ENCODE peak calls at places on chromosomes 1 and 21, in six cellular contexts. N is uterus, Q is esophagus squamous epithelium, B is right cardiac atrium, D is tibial nerve, I is PC-3. R is an unnamed sample. For H3K4me1, the result is how much of the 10 kb centered on the place peaks cover.

GRCh38 chr21:46122758-46123683 is 25.1 kb downstream of the COL6A2 start:
- DNase-seq in N (peak), Q (no peak), B (no peak), D (peak), I (no peak), R (no peak)

GRCh38 chr1:244052728-244053312 is 1.7 kb downstream of the ZBTB18 start:
- DNase-seq in N (no peak), Q (no peak), B (no peak), D (no peak), I (no peak), R (no peak)

GRCh38 chr1:240797050-240797449 is 185.1 kb upstream of the GREM2 start:
- DNase-seq in N (no peak), Q (no peak), B (no peak), D (no peak), I (peak), R (no peak)

GRCh38 chr1:155051777-155052398 is 772 bp downstream of the ADAM15 start:
- DNase-seq in N (peak), Q (no peak), B (peak), D (peak), I (peak), R (peak)

GRCh38 chr1:27010226-27010994 is 2.2 kb downstream of the TENT5B start:
- DNase-seq in N (no peak), Q (no peak), B (no peak), D (no peak), I (peak), R (no peak)

GRCh38 chr1:25748531-25749205 is 51.3 kb upstream of the SELENON start:
- DNase-seq in N (no peak), Q (no peak), B (no peak), D (no peak), I (no peak), R (no peak)

GRCh38 chr1:187476671-187477070 is 647.9 kb downstream of the PLA2G4A start:
- DNase-seq in N (no peak), Q (no peak), B (no peak), D (no peak), I (peak), R (no peak)

GRCh38 chr21:41600961-41601572 is 93.1 kb upstream of the TMPRSS2 start:
- DNase-seq in N (no peak), Q (no peak), B (no peak), D (no peak), I (no peak), R (no peak)

GRCh38 chr1:160217466-160218165 is 12.4 kb downstream of the PEA15 start:
- DNase-seq in N (no peak), Q (no peak), B (no peak), D (no peak), I (no peak), R (no peak)

GRCh38 chr1:45954401-45954847 is 151.0 kb downstream of the MAST2 start:
- DNase-seq in N (no peak), Q (no peak), B (no peak), D (no peak), I (peak), R (peak)

GRCh38 chr1:27430903-27431653 is 38.7 kb downstream of the GPR3 start:
- DNase-seq in N (no peak), Q (no peak), B (no peak), D (no peak), I (peak), R (peak)

GRCh38 chr1:214071469-214071868 is 83.7 kb downstream of the PROX1 start:
- DNase-seq in N (no peak), Q (no peak), B (no peak), D (no peak), I (no peak), R (no peak)

GRCh38 chr1:221724931-221725605 is 16.8 kb downstream of the DUSP10 start:
- DNase-seq in N (no peak), Q (no peak), B (peak), D (no peak), I (peak), R (no peak)

GRCh38 chr1:199279872-199280649 is 641.2 kb downstream of the PTPRC start:
- DNase-seq in N (no peak), Q (no peak), B (no peak), D (no peak), I (no peak), R (no peak)

GRCh38 chr1:109838838-109839240 is 71.8 kb upstream of the CSF1 start:
- DNase-seq in N (no peak), Q (no peak), B (no peak), D (no peak), I (peak), R (no peak)

GRCh38 chr1:119655160-119655559 is 7.1 kb upstream of the ZNF697 start:
- DNase-seq in N (no peak), Q (no peak), B (no peak), D (no peak), I (no peak), R (no peak)

GRCh38 chr1:94068096-94068830 is 52.7 kb downstream of the ABCA4 start:
- DNase-seq in N (no peak), Q (no peak), B (no peak), D (no peak), I (peak), R (no peak)

GRCh38 chr1:24920155-24920925 is 9.7 kb downstream of the RUNX3 start:
- DNase-seq in N (peak), Q (no peak), B (peak), D (peak), I (no peak), R (no peak)

GRCh38 chr21:45944601-45945000 is 37.0 kb upstream of the COL6A1 start:
- DNase-seq in N (no peak), Q (no peak), B (no peak), D (no peak), I (no peak), R (no peak)

GRCh38 chr1:27360159-27361043 is 6.4 kb downstream of the MAP3K6 start:
- DNase-seq in N (no peak), Q (no peak), B (peak), D (no peak), I (no peak), R (no peak)

GRCh38 chr21:46393941-46394818 is 64.5 kb upstream of the DIP2A start:
- DNase-seq in N (no peak), Q (no peak), B (no peak), D (no peak), I (no peak), R (no peak)

GRCh38 chr21:39710866-39711265 is 34.1 kb upstream of the IGSF5 start:
- DNase-seq in N (no peak), Q (no peak), B (no peak), D (no peak), I (no peak), R (no peak)

GRCh38 chr21:46124083-46124925 is 26.4 kb downstream of the COL6A2 start:
- DNase-seq in N (peak), Q (no peak), B (peak), D (peak), I (no peak), R (no peak)

GRCh38 chr21:41460578-41461527 is 34.8 kb downstream of the MX1 start:
- DNase-seq in N (peak), Q (no peak), B (peak), D (peak), I (peak), R (peak)

GRCh38 chr1:214566158-214567104 is 15.0 kb upstream of the PTPN14 start:
- DNase-seq in N (no peak), Q (no peak), B (peak), D (no peak), I (peak), R (no peak)

GRCh38 chr1:157966034-157966671 is 27.3 kb upstream of the KIRREL1 start:
- DNase-seq in N (peak), Q (no peak), B (no peak), D (no peak), I (no peak), R (no peak)

GRCh38 chr1:229848762-229849677 is 218.0 kb upstream of the GALNT2 start:
- DNase-seq in N (no peak), Q (no peak), B (no peak), D (no peak), I (peak), R (no peak)

GRCh38 chr1:82485591-82486369 is 685.0 kb downstream of the ADGRL2 start:
- DNase-seq in N (peak), Q (no peak), B (peak), D (peak), I (peak), R (peak)

GRCh38 chr1:51622455-51622913 is 5.6 kb downstream of the OSBPL9 start:
- DNase-seq in N (peak), Q (no peak), B (peak), D (no peak), I (peak), R (peak)

GRCh38 chr1:12184008-12184681 is 17.4 kb downstream of the TNFRSF1B start:
- DNase-seq in N (peak), Q (no peak), B (peak), D (peak), I (no peak), R (peak)

GRCh38 chr21:42171091-42172053 is 47.6 kb upstream of the ABCG1 start:
- DNase-seq in N (no peak), Q (no peak), B (peak), D (no peak), I (peak), R (peak)

GRCh38 chr1:228407118-228408040 is 744 bp upstream of the TRIM11 start:
- DNase-seq in N (no peak), Q (no peak), B (no peak), D (no peak), I (no peak), R (no peak)

GRCh38 chr1:206556047-206556747 is 48.9 kb downstream of the RASSF5 start:
- DNase-seq in N (no peak), Q (no peak), B (no peak), D (no peak), I (peak), R (no peak)

GRCh38 chr1:70760170-70760569 is 287.4 kb downstream of the PTGER3 start:
- DNase-seq in N (no peak), Q (no peak), B (no peak), D (no peak), I (no peak), R (no peak)

GRCh38 chr1:207797229-207797973 is 45.5 kb downstream of the CD46 start:
- DNase-seq in N (peak), Q (no peak), B (peak), D (peak), I (peak), R (peak)

GRCh38 chr1:30852026-30852425 is 56.5 kb downstream of the SDC3 start:
- DNase-seq in N (no peak), Q (no peak), B (peak), D (peak), I (no peak), R (peak)

GRCh38 chr21:32712043-32712442 is 15.8 kb downstream of the SYNJ1 start:
- DNase-seq in N (no peak), Q (no peak), B (no peak), D (no peak), I (no peak), R (no peak)

GRCh38 chr1:239112092-239112491 is 274.3 kb upstream of the CHRM3 start:
- DNase-seq in N (no peak), Q (no peak), B (no peak), D (no peak), I (no peak), R (no peak)

GRCh38 chr21:31243611-31244010 is 100.5 kb downstream of the TIAM1 start:
- DNase-seq in N (no peak), Q (no peak), B (no peak), D (no peak), I (no peak), R (no peak)

GRCh38 chr1:225881081-225882007 is 836 bp downstream of the TMEM63A start:
- DNase-seq in N (peak), Q (no peak), B (peak), D (peak), I (peak), R (peak)

GRCh38 chr1:225878282-225878681 is 3.9 kb downstream of the TMEM63A start:
- DNase-seq in N (no peak), Q (no peak), B (no peak), D (no peak), I (no peak), R (no peak)

GRCh38 chr1:225879521-225880209 is 2.5 kb downstream of the TMEM63A start:
- DNase-seq in N (no peak), Q (no peak), B (no peak), D (no peak), I (peak), R (no peak)

GRCh38 chr1:225880636-225881035 is 1.5 kb downstream of the TMEM63A start:
- DNase-seq in N (no peak), Q (no peak), B (no peak), D (no peak), I (no peak), R (no peak)

GRCh38 chr1:225880210-225880584 is 2.0 kb downstream of the TMEM63A start:
- DNase-seq in N (no peak), Q (no peak), B (no peak), D (no peak), I (no peak), R (no peak)
- H3K4me1 ChIP-seq in N (under half), Q (under half), B (under half), D (under half), I (half or more), R (under half)

GRCh38 chr21:17461582-17461981 is 51.3 kb upstream of the CXADR start:
- DNase-seq in N (peak), Q (no peak), B (no peak), D (no peak), I (peak), R (no peak)

GRCh38 chr21:17461014-17461413 is 51.8 kb upstream of the CXADR start:
- DNase-seq in N (peak), Q (no peak), B (peak), D (no peak), I (peak), R (no peak)

GRCh38 chr21:17466166-17466565 is 46.7 kb upstream of the CXADR start:
- DNase-seq in N (no peak), Q (no peak), B (no peak), D (no peak), I (peak), R (no peak)

GRCh38 chr21:17462276-17462981 is 50.4 kb upstream of the CXADR start:
- DNase-seq in N (no peak), Q (no peak), B (no peak), D (no peak), I (peak), R (no peak)

GRCh38 chr21:17463441-17463840 is 49.4 kb upstream of the CXADR start:
- DNase-seq in N (peak), Q (no peak), B (no peak), D (no peak), I (no peak), R (no peak)
- H3K4me1 ChIP-seq in N (under half), Q (under half), B (under half), D (under half), I (under half), R (under half)

DNA sequence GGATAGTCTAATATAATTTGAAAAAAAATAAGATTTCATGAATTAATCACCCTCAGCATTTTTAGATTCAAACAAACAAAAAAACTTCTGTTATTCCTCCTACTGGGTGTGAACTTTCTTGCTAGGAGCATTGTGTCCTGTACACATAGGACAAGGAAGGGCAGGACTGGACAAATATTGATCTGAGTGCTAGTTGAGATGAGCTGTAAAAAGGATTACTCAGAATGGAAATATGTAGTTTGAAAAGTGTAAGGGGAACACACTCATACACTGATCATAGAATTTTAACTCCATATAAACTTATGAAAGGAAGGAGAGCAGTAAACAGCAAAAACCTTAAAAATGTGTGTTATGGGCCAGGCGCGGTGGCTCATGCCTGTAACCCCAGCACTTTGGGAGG is 156.5 kb upstream of the ZNF648 start:
- DNase-seq in N (no peak), Q (no peak), B (no peak), D (no peak), I (peak), R (no peak)
- H3K4me1 ChIP-seq in N (under half), Q (under half), B (under half), D (under half), I (under half), R (under half)

GRCh38 chr1:162220009-162220539 is 150.6 kb downstream of the NOS1AP start:
- DNase-seq in N (no peak), Q (no peak), B (no peak), D (no peak), I (no peak), R (no peak)
- H3K4me1 ChIP-seq in N (under half), Q (under half), B (under half), D (under half), I (under half), R (under half)

GRCh38 chr1:159068877-159069276 is 7.7 kb downstream of the AIM2 start:
- DNase-seq in N (no peak), Q (no peak), B (no peak), D (no peak), I (no peak), R (no peak)
- H3K4me1 ChIP-seq in N (under half), Q (under half), B (under half), D (under half), I (under half), R (under half)

GRCh38 chr1:43359696-43360095 is 915 bp downstream of the CDC20 start:
- DNase-seq in N (no peak), Q (no peak), B (no peak), D (no peak), I (no peak), R (no peak)
- H3K4me1 ChIP-seq in N (under half), Q (under half), B (under half), D (under half), I (under half), R (under half)

DNA sequence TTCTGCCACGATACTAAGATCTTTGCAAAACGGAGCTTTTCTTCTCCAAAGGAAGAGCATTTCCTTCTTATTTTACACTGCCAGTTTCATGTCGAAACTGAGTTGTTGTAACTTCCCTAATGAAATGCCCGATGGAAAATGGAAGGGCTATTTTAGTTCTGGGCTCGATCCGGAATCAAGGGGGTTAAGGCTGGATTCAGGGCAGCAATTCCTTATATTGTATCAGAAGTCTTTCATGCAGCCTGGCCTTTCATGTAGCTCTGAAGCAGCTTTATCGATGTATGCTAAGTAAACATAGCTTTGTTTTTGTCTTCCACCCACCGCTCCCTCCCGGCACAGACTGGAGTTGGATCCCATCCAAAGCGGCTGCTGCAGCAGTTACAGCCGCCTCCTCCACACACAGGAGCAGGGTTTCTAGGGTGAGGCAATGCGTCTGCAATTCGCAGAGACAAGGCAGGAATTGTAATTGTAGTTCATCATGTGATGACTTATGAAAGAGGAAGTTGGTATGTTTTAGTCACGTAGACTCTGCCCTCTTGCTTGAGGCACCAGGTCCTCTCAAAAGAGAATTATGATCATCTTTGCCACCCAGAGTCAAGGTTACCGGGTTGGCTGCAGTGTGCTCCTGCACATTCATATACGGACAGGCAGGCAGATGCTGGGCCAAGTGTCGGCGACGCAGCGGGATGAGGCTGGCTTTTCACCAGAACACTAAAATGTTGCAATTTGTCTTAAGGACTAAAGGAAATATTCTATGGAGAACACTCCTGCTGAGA is 2.6 kb upstream of the IRF2BP2 start:
- DNase-seq in N (peak), Q (peak), B (peak), D (peak), I (peak), R (peak)
- H3K4me1 ChIP-seq in N (under half), Q (under half), B (under half), D (half or more), I (under half), R (half or more)

R was measured in heart right ventricle.